ENCODE peak calls at places on chromosomes 11 and 22, in eight cellular contexts. F is AG04450; Q is CD4-positive, alpha-beta T cell; W is body of pancreas; T is cardiac muscle cell; L is adrenal gland; H is CD8-positive, alpha-beta T cell; I is transverse colon. V is an unnamed sample.
A peak's percentile ranks its signal among the peaks of the same experiment; 100 is the strongest.

GRCh38 chr11:76173663-76174062 is 32.6 kb downstream of the WNT11 start:
- DNase-seq in W (no peak), F (no peak), T (no peak), H (no peak), Q (no peak), I (no peak), L (no peak), V (no peak)

GRCh38 chr11:1333860-1334259 is 24.4 kb upstream of the TOLLIP start:
- DNase-seq in Q (no peak), H (no peak), W (no peak), T (no peak), I (no peak), L (no peak), F (no peak), V (no peak)

GRCh38 chr11:105152556-105152955 is 13.0 kb upstream of the CARD18 start:
- DNase-seq in F (no peak), Q (no peak), T (no peak), L (no peak), I (no peak), H (no peak), W (no peak), V (no peak)

GRCh38 chr11:9787981-9788521 is 124.2 kb downstream of the SWAP70 start:
- DNase-seq in W (peak; percentile 38), Q (no peak), F (peak; percentile 93), L (peak; percentile 30), I (peak; percentile 10), T (peak; percentile 97), H (no peak), V (peak; percentile 47)

GRCh38 chr11:15685311-15685710 is 570.6 kb downstream of the INSC start:
- DNase-seq in W (no peak), I (no peak), T (no peak), F (no peak), Q (no peak), L (no peak), H (no peak), V (no peak)

GRCh38 chr11:117743121-117743815 is 53.7 kb downstream of the DSCAML1 start:
- DNase-seq in I (no peak), H (no peak), F (no peak), T (no peak), W (no peak), L (no peak), Q (no peak), V (no peak)

GRCh38 chr11:75066061-75066460 is 30.6 kb downstream of the OR2AT4 start:
- DNase-seq in I (no peak), T (no peak), L (no peak), F (no peak), W (no peak), H (no peak), Q (no peak), V (no peak)

GRCh38 chr11:102226702-102227101 is 90.6 kb upstream of the BIRC3 start:
- DNase-seq in Q (no peak), F (peak; percentile 24), L (peak; percentile 50), H (no peak), W (no peak), I (no peak), T (peak; percentile 86), V (no peak)

GRCh38 chr11:460331-461199 is 10.5 kb downstream of the PTDSS2 start:
- DNase-seq in L (peak; percentile 62), Q (no peak), W (no peak), T (peak; percentile 79), F (no peak), I (no peak), H (no peak), V (no peak)

GRCh38 chr11:115760921-115761320 is 256.7 kb upstream of the CADM1 start:
- DNase-seq in I (no peak), L (no peak), H (no peak), W (no peak), Q (no peak), F (no peak), T (no peak), V (no peak)

GRCh38 chr11:115760528-115760837 is 256.3 kb upstream of the CADM1 start:
- DNase-seq in I (no peak), H (no peak), W (no peak), T (no peak), F (no peak), Q (no peak), L (peak; percentile 24), V (no peak)

GRCh38 chr11:115759622-115760527 is 255.7 kb upstream of the CADM1 start:
- DNase-seq in W (peak; percentile 27), H (no peak), L (peak; percentile 50), F (no peak), I (peak; percentile 12), T (peak; percentile 16), Q (no peak), V (no peak)

GRCh38 chr11:115761817-115762216 is 257.6 kb upstream of the CADM1 start:
- DNase-seq in L (no peak), Q (no peak), T (no peak), W (no peak), F (no peak), H (no peak), I (no peak), V (no peak)

GRCh38 chr11:115761348-115761747 is 257.1 kb upstream of the CADM1 start:
- DNase-seq in I (no peak), L (no peak), H (no peak), W (peak; percentile 33), Q (no peak), T (no peak), F (no peak), V (no peak)
- H3K27me3 ChIP-seq in I (peaks cover 21% of the 10 kb centered on the region), L (no peaks in the 10 kb centered on the region), H (no peaks in the 10 kb centered on the region), W (no peaks in the 10 kb centered on the region), Q (peaks cover 32% of the 10 kb centered on the region), T (peaks cover 42% of the 10 kb centered on the region), F (peaks cover 8% of the 10 kb centered on the region), V (no peaks in the 10 kb centered on the region)

GRCh38 chr11:45899086-45899447 is 8.0 kb downstream of the FREY1 start:
- DNase-seq in Q (no peak), W (no peak), F (no peak), I (no peak), H (no peak), T (no peak), L (no peak), V (no peak)

GRCh38 chr11:45902452-45903380 is 4.4 kb downstream of the FREY1 start:
- DNase-seq in L (no peak), Q (no peak), F (no peak), H (no peak), T (no peak), W (no peak), I (no peak), V (no peak)

GRCh38 chr11:45900916-45901617 is 6.0 kb downstream of the FREY1 start:
- DNase-seq in F (no peak), I (no peak), H (no peak), T (peak; percentile 23), W (peak; percentile 59), Q (no peak), L (peak; percentile 57), V (peak; percentile 52)

GRCh38 chr11:45899448-45900174 is 7.5 kb downstream of the FREY1 start:
- DNase-seq in I (peak; percentile 75), L (peak; percentile 93), H (peak; percentile 84), T (peak; percentile 87), F (peak; percentile 63), Q (peak; percentile 52), W (peak; percentile 95), V (peak; percentile 97)

DNA sequence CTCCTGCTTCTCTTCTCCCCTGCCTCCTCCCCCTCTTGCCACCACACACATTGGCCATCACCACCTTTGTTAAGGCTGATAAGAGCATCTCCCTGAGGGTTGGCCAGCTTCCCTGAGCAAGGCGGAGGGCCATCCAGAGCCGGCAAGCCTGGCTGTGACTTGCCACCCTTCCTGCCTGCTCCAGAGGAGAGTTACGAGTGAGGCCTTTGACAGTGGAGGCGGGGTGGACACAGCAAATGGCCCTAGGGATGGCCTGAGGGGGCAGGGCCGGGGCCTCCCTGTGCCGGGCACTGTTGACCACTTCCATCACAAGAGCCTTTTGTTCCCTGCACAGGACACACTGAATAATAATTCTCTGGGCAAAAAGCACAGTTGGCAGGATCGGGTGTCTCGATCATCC is 5.4 kb downstream of the FREY1 start:
- DNase-seq in T (no peak), L (no peak), W (no peak), F (no peak), H (no peak), Q (no peak), I (no peak), V (no peak)
- H3K27me3 ChIP-seq in T (peaks cover 11% of the 10 kb centered on the region), L (no peaks in the 10 kb centered on the region), W (no peaks in the 10 kb centered on the region), F (peaks cover 8% of the 10 kb centered on the region), H (peaks cover 6% of the 10 kb centered on the region), Q (peaks cover 37% of the 10 kb centered on the region), I (peaks cover 40% of the 10 kb centered on the region), V (no peaks in the 10 kb centered on the region)

GRCh38 chr22:43878079-43878795 is 13.6 kb downstream of the PNPLA5 start:
- DNase-seq in F (no peak), T (peak; percentile 80), Q (no peak), L (peak; percentile 1), I (no peak), H (no peak), W (no peak), V (no peak)
- H3K27me3 ChIP-seq in F (peaks cover 14% of the 10 kb centered on the region), T (no peaks in the 10 kb centered on the region), Q (peaks cover 15% of the 10 kb centered on the region), L (no peaks in the 10 kb centered on the region), I (peaks cover 10% of the 10 kb centered on the region), H (no peaks in the 10 kb centered on the region), W (no peaks in the 10 kb centered on the region), V (peaks cover 3% of the 10 kb centered on the region)

DNA sequence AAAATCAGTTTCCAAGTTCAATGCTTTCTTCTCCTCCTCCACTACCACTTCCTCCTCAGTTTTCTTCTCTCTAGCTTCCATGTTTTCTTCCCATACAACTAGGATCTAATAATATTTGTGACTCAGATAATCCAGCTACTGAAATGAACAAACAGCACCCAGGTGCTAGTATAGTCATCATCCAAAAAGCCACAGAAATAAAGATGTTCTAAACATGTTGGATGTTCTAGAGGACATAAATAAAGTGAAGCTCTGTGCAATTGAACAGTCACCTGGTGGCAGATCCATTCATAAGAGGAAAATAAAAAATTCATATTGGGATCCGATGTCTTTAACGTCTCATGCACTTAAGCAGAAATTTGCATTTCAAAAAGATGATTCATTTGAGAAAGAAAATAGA is 142.8 kb downstream of the ENTHD1 start:
- DNase-seq in H (no peak), F (no peak), I (no peak), L (no peak), Q (no peak), T (no peak), W (no peak), V (no peak)
- H3K27me3 ChIP-seq in H (no peaks in the 10 kb centered on the region), F (peaks cover 18% of the 10 kb centered on the region), I (no peaks in the 10 kb centered on the region), L (peaks cover 3% of the 10 kb centered on the region), Q (no peaks in the 10 kb centered on the region), T (no peaks in the 10 kb centered on the region), W (no peaks in the 10 kb centered on the region), V (peaks cover 2% of the 10 kb centered on the region)

V was measured in SJCRH30.